ENCODE peak calls at places on chromosomes 2 and 18, in five cellular contexts. R is prostate gland, W is HepG2, V is Panc1, A is GM23338. P is an unnamed sample.

GRCh38 chr2:151361674-151362380 is 4.4 kb downstream of the TNFAIP6 start:
- DNase-seq in R (no peak), W (no peak), V (no peak), A (no peak), P (no peak)

GRCh38 chr18:70422061-70422965 is 133.5 kb downstream of the SOCS6 start:
- DNase-seq in R (peak; percentile 34), W (peak; percentile 35), V (peak; percentile 85), A (no peak), P (peak; percentile 80)

GRCh38 chr2:121649402-121649651 is at the start of gene CLASP1:
- DNase-seq in R (peak; percentile 95), W (peak; percentile 98), V (no peak), A (peak; percentile 98), P (peak; percentile 96)

GRCh38 chr18:24115628-24116027 is 23.2 kb upstream of the CABYR start:
- DNase-seq in R (no peak), W (no peak), V (no peak), A (no peak), P (no peak)

GRCh38 chr18:21109936-21110666 is 1.5 kb downstream of the ROCK1 start:
- DNase-seq in R (no peak), W (no peak), V (no peak), A (no peak), P (no peak)

GRCh38 chr18:10245517-10246175 is 208.8 kb upstream of the APCDD1 start:
- DNase-seq in R (no peak), W (no peak), V (no peak), A (no peak), P (no peak)

GRCh38 chr2:96530474-96531357 is 5.8 kb upstream of the ARID5A start:
- DNase-seq in R (no peak), W (no peak), V (no peak), A (no peak), P (no peak)

GRCh38 chr18:58481321-58482180 is 147.3 kb downstream of the ALPK2 start:
- DNase-seq in R (no peak), W (peak; percentile 82), V (no peak), A (no peak), P (no peak)

GRCh38 chr2:80244905-80245584 is 59.5 kb downstream of the LRRTM1 start:
- DNase-seq in R (no peak), W (no peak), V (no peak), A (no peak), P (no peak)

GRCh38 chr2:37307500-37307899 is 17.1 kb downstream of the PRKD3 start:
- DNase-seq in R (no peak), W (no peak), V (no peak), A (no peak), P (no peak)

GRCh38 chr2:127052068-127052770 is 54.7 kb downstream of the BIN1 start:
- DNase-seq in R (no peak), W (no peak), V (no peak), A (no peak), P (no peak)

GRCh38 chr2:218393750-218394290 is 5.8 kb upstream of the CTDSP1 start:
- DNase-seq in R (no peak), W (no peak), V (no peak), A (no peak), P (no peak)

GRCh38 chr2:60071427-60071826 is 482.0 kb downstream of the BCL11A start:
- DNase-seq in R (no peak), W (no peak), V (no peak), A (no peak), P (no peak)

GRCh38 chr2:98875081-98875728 is 60.8 kb downstream of the CRACDL start:
- DNase-seq in R (no peak), W (no peak), V (no peak), A (no peak), P (no peak)

GRCh38 chr2:216345846-216346245 is 26.4 kb downstream of the MARCHF4 start:
- DNase-seq in R (no peak), W (no peak), V (no peak), A (no peak), P (no peak)

GRCh38 chr18:79983253-79983652 is 5.1 kb downstream of the TXNL4A start:
- DNase-seq in R (no peak), W (no peak), V (no peak), A (no peak), P (no peak)
- H3K4me1 ChIP-seq in R (peaks cover 3% of the 10 kb centered on the region), W (peaks cover 67% of the 10 kb centered on the region), V (peaks cover 27% of the 10 kb centered on the region), A (no peaks in the 10 kb centered on the region), P (peaks cover 58% of the 10 kb centered on the region)

DNA sequence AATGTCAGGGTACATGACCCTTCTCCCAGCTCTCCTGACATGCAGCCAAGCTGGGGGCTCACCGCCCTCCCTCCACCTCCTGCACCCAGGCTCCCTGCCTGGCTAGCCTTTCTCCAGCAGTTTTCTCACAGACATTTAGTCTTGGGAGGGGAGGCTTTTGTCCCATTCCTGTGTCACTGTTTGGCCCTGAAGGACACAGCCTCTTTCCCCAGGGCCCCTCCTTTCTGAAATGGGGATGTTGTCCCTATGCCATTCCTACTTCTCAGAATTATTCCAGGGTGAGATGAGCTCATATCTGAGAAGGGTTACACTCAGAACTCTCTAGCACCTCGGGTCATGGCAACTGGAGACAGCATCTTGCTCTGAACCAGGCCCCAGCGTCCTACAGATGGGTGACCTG is 47.3 kb upstream of the MRPL33 start:
- DNase-seq in R (no peak), W (no peak), V (no peak), A (no peak), P (no peak)
- H3K27ac ChIP-seq in R (peak overlapping the region; percentile 72), W (no peak overlapping the region), V (no peak overlapping the region), A (no peak overlapping the region), P (no peak overlapping the region)

GRCh38 chr2:9480157-9480556 is 5.8 kb downstream of the IAH1 start:
- DNase-seq in R (no peak), W (peak; percentile 33), V (no peak), A (no peak), P (no peak)
- TF ChIP-seq POLR2AphosphoS5 in R (no peak), W (no peak), V (no peak), A (no peak), P (no peak)

GRCh38 chr2:173151671-173152398 is 76.2 kb downstream of the MAP3K20 start:
- DNase-seq in R (no peak), W (no peak), V (peak; percentile 96), A (no peak), P (no peak)
- H3K4me1 ChIP-seq in R (no peaks in the 10 kb centered on the region), W (no peaks in the 10 kb centered on the region), V (peaks cover 63% of the 10 kb centered on the region), A (peaks cover 13% of the 10 kb centered on the region), P (peaks cover 42% of the 10 kb centered on the region)

P was measured in stomach.